ENCODE peak calls at places on chromosomes 16 and 17, in five cellular contexts. M is tibial nerve, Z is ovary, O is HepG2, J is K562. V is an unnamed sample.

GRCh38 chr17:60154616-60155426 is 5.0 kb downstream of the CA4 start:
- DNase-seq in J (no peak), Z (no peak), O (no peak), M (peak; percentile 29), V (no peak)

GRCh38 chr16:87558682-87559081 is 43.6 kb upstream of the JPH3 start:
- DNase-seq in O (no peak), Z (no peak), M (no peak), J (no peak), V (no peak)

GRCh38 chr17:48047113-48047740 is 932 bp upstream of the NFE2L1 start:
- DNase-seq in M (no peak), O (no peak), Z (no peak), J (no peak), V (no peak)

GRCh38 chr16:81585785-81586184 is 141.2 kb downstream of the CMIP start:
- DNase-seq in Z (no peak), J (peak; percentile 73), M (no peak), O (peak; percentile 50), V (no peak)

GRCh38 chr16:16073884-16074781 is 124.7 kb downstream of the ABCC1 start:
- DNase-seq in M (no peak), J (no peak), O (peak; percentile 58), Z (no peak), V (peak; percentile 11)

GRCh38 chr17:74158761-74159160 is 44.7 kb upstream of the RPL38 start:
- DNase-seq in J (no peak), O (no peak), Z (no peak), M (no peak), V (no peak)

GRCh38 chr17:43021739-43022512 is at the start of gene VAT1:
- DNase-seq in O (peak; percentile 72), Z (peak; percentile 83), M (peak; percentile 66), J (peak; percentile 71), V (peak; percentile 87)

GRCh38 chr16:79210629-79211028 is 389.9 kb downstream of the MAF start:
- DNase-seq in J (no peak), Z (no peak), M (no peak), O (no peak), V (no peak)

GRCh38 chr17:45130640-45131293 is 1.5 kb downstream of the PLCD3 start:
- DNase-seq in O (no peak), J (peak; percentile 17), M (no peak), Z (no peak), V (peak; percentile 45)

GRCh38 chr16:1792836-1793577 is 498 bp downstream of the IGFALS start:
- DNase-seq in O (no peak), J (no peak), M (no peak), Z (no peak), V (no peak)

GRCh38 chr17:20083460-20083859 is 74.3 kb downstream of the SPECC1 start:
- DNase-seq in O (no peak), J (no peak), Z (no peak), M (no peak), V (no peak)

GRCh38 chr17:72244494-72244893 is 123.7 kb downstream of the SOX9 start:
- DNase-seq in M (no peak), Z (no peak), O (no peak), J (no peak), V (no peak)

GRCh38 chr17:76473541-76473985 is 6.2 kb downstream of the AANAT start:
- DNase-seq in Z (no peak), O (no peak), M (no peak), J (peak; percentile 67), V (no peak)

GRCh38 chr17:32355649-32356377 is 5.9 kb downstream of the ZNF207 start:
- DNase-seq in Z (no peak), M (no peak), O (no peak), J (no peak), V (no peak)

GRCh38 chr17:32361270-32361669 is 11.3 kb downstream of the ZNF207 start:
- DNase-seq in Z (no peak), J (no peak), O (no peak), M (no peak), V (no peak)

GRCh38 chr17:32357615-32358014 is 7.7 kb downstream of the ZNF207 start:
- DNase-seq in Z (no peak), O (no peak), M (no peak), J (no peak), V (no peak)

GRCh38 chr17:32356750-32357149 is 6.8 kb downstream of the ZNF207 start:
- DNase-seq in J (no peak), M (no peak), Z (no peak), O (no peak), V (no peak)

DNA sequence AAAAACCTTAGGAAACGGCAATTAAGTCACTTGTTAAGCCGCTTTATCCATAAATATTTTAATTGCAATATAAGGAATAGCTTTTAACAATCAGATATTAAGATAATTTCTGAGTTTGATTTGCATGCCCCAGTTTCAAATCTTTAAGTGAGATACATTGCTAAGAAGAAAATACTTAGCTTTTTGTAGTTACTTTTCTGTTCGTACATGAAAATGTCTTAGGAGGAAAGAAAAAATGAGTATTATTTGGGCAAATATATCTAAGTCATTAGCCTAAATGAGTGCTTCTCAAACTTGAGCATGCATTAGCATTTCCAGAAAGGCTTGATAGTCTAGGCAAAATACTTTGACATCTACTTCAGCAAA is 6.4 kb downstream of the ZNF207 start:
- DNase-seq in O (no peak), M (no peak), Z (no peak), J (no peak), V (no peak)
- H3K4me1 ChIP-seq in O (peaks cover 47% of the 10 kb centered on the region), M (peaks cover 47% of the 10 kb centered on the region), Z (peaks cover 19% of the 10 kb centered on the region), J (peaks cover 16% of the 10 kb centered on the region), V (peaks cover 63% of the 10 kb centered on the region)

GRCh38 chr17:1746975-1747543 is 4.4 kb downstream of the SERPINF2 start:
- DNase-seq in J (no peak), O (no peak), Z (no peak), M (no peak), V (peak; percentile 77)
- TF ChIP-seq EP300 in J (no peak), O (no peak), Z (peak; percentile 97), M (peak; percentile 93), V (peak; percentile 88)

GRCh38 chr17:51731941-51732722 is 426.4 kb downstream of the CA10 start:
- DNase-seq in O (no peak), Z (no peak), J (no peak), M (no peak), V (no peak)
- H3K36me3 ChIP-seq in O (no peaks in the 10 kb centered on the region), Z (no peaks in the 10 kb centered on the region), J (no peaks in the 10 kb centered on the region), M (no peaks in the 10 kb centered on the region), V (no peaks in the 10 kb centered on the region)

GRCh38 chr17:29711588-29712385 is 89.1 kb upstream of the CORO6 start:
- DNase-seq in J (no peak), M (no peak), Z (no peak), O (no peak), V (no peak)
- H3K4me1 ChIP-seq in J (peaks cover 9% of the 10 kb centered on the region), M (peaks cover 33% of the 10 kb centered on the region), Z (peaks cover 4% of the 10 kb centered on the region), O (peaks cover 23% of the 10 kb centered on the region), V (no peaks in the 10 kb centered on the region)

DNA sequence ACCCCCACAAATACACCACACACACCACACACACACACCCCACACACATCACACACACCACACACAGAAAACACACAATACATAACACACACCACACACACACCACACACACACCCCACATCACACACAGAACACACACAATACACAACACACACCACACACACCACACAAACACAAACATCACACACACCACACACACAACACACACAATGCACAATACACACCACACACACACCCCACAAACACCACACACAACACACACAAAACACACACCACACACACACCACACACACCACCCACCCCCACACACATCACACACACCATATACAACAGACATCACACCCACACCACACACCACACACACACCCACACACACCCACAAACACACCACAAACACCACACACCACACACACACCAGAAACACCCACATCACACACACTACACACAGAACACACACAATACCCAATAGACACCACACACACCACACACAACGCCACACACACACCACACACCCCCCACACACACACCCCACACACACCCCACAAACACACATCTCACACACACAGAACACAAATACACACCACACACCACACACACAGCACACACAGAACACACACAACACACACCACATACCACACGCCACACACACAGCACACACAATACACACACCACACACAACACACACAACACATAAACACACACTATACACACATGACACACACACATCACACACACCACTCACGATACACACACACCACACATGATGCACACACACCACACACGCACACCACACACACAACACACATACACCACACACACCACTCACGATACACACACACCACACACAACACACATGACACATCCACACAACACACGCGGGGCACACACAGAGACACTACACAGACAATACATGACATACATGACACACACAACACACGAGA is 11.0 kb upstream of the GCGR start:
- DNase-seq in Z (no peak), O (no peak), J (no peak), M (no peak), V (no peak)
- TF ChIP-seq EP300 in Z (no peak), O (no peak), J (no peak), M (no peak), V (no peak)

GRCh38 chr17:81693491-81694360 is 9.4 kb upstream of the MRPL12 start:
- DNase-seq in M (no peak), J (peak; percentile 37), Z (no peak), O (no peak), V (no peak)
- H3K36me3 ChIP-seq in M (peaks cover 38% of the 10 kb centered on the region), J (peaks cover 99% of the 10 kb centered on the region), Z (no peaks in the 10 kb centered on the region), O (peaks cover 70% of the 10 kb centered on the region), V (peaks cover 79% of the 10 kb centered on the region)

DNA sequence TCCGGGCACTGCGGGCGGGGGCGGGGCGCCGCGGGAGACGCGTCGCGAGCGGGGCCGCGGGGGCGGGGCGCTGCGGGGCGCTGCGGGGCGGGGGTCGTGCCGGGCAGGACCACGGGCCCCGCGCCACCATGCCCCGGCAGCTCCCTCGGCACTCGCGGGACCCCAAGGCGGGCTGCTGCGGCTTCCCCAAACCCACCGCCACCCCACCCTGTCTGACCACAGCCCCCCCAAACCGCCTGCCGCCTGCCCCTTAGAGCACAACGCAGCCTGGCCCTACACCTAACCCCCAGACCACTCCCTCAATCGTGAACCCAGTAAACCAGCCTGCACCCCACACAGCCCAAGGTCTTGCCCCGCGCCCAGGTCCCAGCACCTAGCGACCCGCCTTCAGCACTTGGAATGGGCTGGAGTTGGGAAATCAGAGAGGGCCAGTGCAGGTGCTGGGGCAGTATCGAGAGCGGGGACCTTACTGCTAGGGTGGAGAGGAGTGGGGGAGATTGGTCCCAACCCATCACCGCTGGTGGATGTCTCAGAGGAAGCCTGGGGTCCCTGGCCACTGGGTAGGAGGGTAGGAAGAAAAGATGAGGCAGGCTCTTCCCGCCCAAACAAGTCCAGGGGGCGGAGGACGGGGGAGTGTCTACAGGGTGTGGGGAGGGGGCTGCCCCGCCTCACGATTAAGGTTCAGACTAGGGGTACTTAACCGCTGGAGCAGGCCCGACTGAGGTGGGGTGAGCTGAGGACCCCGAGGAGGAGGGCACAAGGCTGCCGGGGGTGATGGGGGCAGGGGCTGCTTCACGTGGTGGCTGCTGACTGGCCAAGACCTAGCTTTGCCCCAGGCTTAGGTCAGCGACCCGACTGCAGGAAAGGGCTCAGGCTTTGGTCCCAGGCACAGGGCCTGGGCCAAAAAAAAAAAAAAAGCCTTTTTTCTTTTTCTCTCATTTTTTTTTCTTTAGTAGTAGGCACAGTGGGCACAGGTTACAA is 539 bp upstream of the VAMP2 start:
- DNase-seq in Z (peak; percentile 62), M (no peak), O (no peak), J (no peak), V (peak; percentile 45)
- H3K4me1 ChIP-seq in Z (peaks cover 16% of the 10 kb centered on the region), M (peaks cover 48% of the 10 kb centered on the region), O (peaks cover 67% of the 10 kb centered on the region), J (peaks cover 43% of the 10 kb centered on the region), V (peaks cover 37% of the 10 kb centered on the region)

GRCh38 chr17:38598536-38598935 is 7.2 kb downstream of the SRCIN1 start:
- DNase-seq in M (no peak), J (peak; percentile 89), Z (no peak), O (peak; percentile 82), V (peak; percentile 63)
- TF ChIP-seq EP300 in M (no peak), J (no peak), Z (no peak), O (no peak), V (no peak)